ENCODE peak calls at places on chromosomes 3 and 15, in seven cellular contexts. N is GM12891, C is Peyer's patch, R is gastrocnemius medialis, M is A549, T is heart left ventricle, Y is ovary. K is an unnamed sample.

GRCh38 chr3:127385540-127385870 is 97.7 kb upstream of the PRR20G start:
- DNase-seq in N (no peak), C (no peak), R (no peak), M (no peak), T (peak; percentile 35), Y (no peak), K (no peak)

GRCh38 chr15:98689431-98689861 is 41.1 kb downstream of the IGF1R start:
- DNase-seq in N (no peak), C (no peak), R (no peak), M (no peak), T (no peak), Y (no peak), K (no peak)

GRCh38 chr3:197528190-197528589 is 27.6 kb downstream of the BDH1 start:
- DNase-seq in N (no peak), C (no peak), R (no peak), M (no peak), T (no peak), Y (no peak), K (no peak)

GRCh38 chr3:101862453-101863165 is 13.3 kb downstream of the NFKBIZ start:
- DNase-seq in N (no peak), C (no peak), R (no peak), M (no peak), T (no peak), Y (no peak), K (no peak)

GRCh38 chr3:113142476-113142875 is 68.9 kb upstream of the BOC start:
- DNase-seq in N (no peak), C (no peak), R (no peak), M (no peak), T (no peak), Y (no peak), K (no peak)

GRCh38 chr15:63712828-63713520 is 115.8 kb downstream of the FBXL22 start:
- DNase-seq in N (peak; percentile 18), C (no peak), R (no peak), M (no peak), T (no peak), Y (no peak), K (no peak)

GRCh38 chr3:72171946-72172345 is 387.0 kb upstream of the PROK2 start:
- DNase-seq in N (no peak), C (no peak), R (peak; percentile 21), M (no peak), T (no peak), Y (peak; percentile 85), K (no peak)

GRCh38 chr15:99631256-99631655 is 65.5 kb downstream of the MEF2A start:
- DNase-seq in N (no peak), C (no peak), R (no peak), M (no peak), T (no peak), Y (no peak), K (no peak)

GRCh38 chr3:48845170-48845569 is 2.5 kb downstream of the PRKAR2A start:
- DNase-seq in N (no peak), C (no peak), R (no peak), M (no peak), T (no peak), Y (peak; percentile 5), K (no peak)

GRCh38 chr3:49656541-49657112 is 17.5 kb upstream of the APEH start:
- DNase-seq in N (no peak), C (no peak), R (no peak), M (no peak), T (no peak), Y (no peak), K (no peak)

GRCh38 chr3:5729852-5730251 is 542.3 kb downstream of the EDEM1 start:
- DNase-seq in N (no peak), C (no peak), R (no peak), M (no peak), T (no peak), Y (no peak), K (peak; percentile 15)

GRCh38 chr3:138367912-138368311 is 19.5 kb downstream of the MRAS start:
- DNase-seq in N (no peak), C (no peak), R (no peak), M (no peak), T (peak; percentile 71), Y (peak; percentile 68), K (no peak)

GRCh38 chr3:62142280-62142679 is 231.1 kb downstream of the FEZF2 start:
- DNase-seq in N (no peak), C (no peak), R (no peak), M (no peak), T (no peak), Y (no peak), K (no peak)

DNA sequence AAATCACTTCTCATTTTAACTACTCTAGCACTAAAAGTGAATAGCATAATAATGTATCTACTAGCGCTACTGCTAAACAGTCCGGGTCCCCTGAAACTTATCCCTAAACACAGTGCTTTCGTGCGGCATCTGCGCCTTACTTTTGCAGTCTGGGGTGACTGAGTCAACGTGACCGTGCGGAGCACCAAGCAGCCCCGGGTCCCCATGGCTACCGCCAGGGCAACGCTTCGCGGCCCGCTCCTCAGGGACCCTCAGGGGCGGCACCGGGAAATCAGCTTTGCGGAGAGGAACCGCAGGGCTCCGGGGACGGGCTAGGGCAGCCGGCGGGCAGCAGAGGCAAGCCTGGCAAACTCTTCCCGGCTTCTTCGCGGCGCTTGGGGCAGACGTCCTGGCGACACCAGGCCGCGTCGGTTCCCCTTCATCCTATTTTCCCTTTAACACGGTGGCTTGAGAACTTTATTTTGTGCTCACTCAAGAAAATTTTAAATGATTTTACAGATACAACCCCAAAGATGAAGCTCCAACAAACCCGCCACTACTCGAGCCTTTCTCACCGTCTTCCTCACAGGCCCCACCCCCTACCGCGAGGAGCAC is 753 bp upstream of the DIPK2A start:
- DNase-seq in N (peak; percentile 29), C (no peak), R (peak; percentile 28), M (peak; percentile 56), T (peak; percentile 83), Y (peak; percentile 72), K (peak; percentile 79)
- TF ChIP-seq POLR2A in N (no peak), C (no peak), R (no peak), M (no peak), T (no peak), Y (no peak), K (no peak)

GRCh38 chr15:41492597-41493204 is 973 bp upstream of the ITPKA start:
- DNase-seq in N (no peak), C (no peak), R (no peak), M (no peak), T (no peak), Y (no peak), K (no peak)

GRCh38 chr15:41494190-41494921 is 682 bp downstream of the ITPKA start:
- DNase-seq in N (peak; percentile 60), C (peak; percentile 74), R (no peak), M (peak; percentile 17), T (peak; percentile 61), Y (no peak), K (no peak)

GRCh38 chr15:41493902-41494189 is 172 bp downstream of the ITPKA start:
- DNase-seq in N (no peak), C (no peak), R (no peak), M (no peak), T (no peak), Y (no peak), K (no peak)

GRCh38 chr15:41491889-41492288 is 1.8 kb upstream of the ITPKA start:
- DNase-seq in N (no peak), C (no peak), R (no peak), M (no peak), T (no peak), Y (no peak), K (no peak)

GRCh38 chr15:41493205-41493901 is at the start of gene ITPKA:
- DNase-seq in N (peak; percentile 89), C (peak; percentile 97), R (peak; percentile 51), M (peak; percentile 47), T (peak; percentile 86), Y (peak; percentile 72), K (peak; percentile 66)
- TF ChIP-seq POLR2A in N (no peak), C (peak; percentile 59), R (peak; percentile 23), M (no peak), T (no peak), Y (no peak), K (no peak)

GRCh38 chr3:42023380-42023779 is 61.5 kb upstream of the ULK4 start:
- DNase-seq in N (no peak), C (no peak), R (no peak), M (no peak), T (no peak), Y (no peak), K (no peak)

GRCh38 chr3:42028474-42028873 is 62.7 kb upstream of the TRAK1 start:
- DNase-seq in N (no peak), C (no peak), R (no peak), M (no peak), T (no peak), Y (no peak), K (no peak)

GRCh38 chr3:42024578-42025387 is 62.9 kb upstream of the ULK4 start:
- DNase-seq in N (no peak), C (no peak), R (no peak), M (no peak), T (no peak), Y (no peak), K (no peak)

GRCh38 chr3:42022355-42022754 is 60.5 kb upstream of the ULK4 start:
- DNase-seq in N (no peak), C (no peak), R (peak; percentile 87), M (no peak), T (no peak), Y (no peak), K (no peak)

DNA sequence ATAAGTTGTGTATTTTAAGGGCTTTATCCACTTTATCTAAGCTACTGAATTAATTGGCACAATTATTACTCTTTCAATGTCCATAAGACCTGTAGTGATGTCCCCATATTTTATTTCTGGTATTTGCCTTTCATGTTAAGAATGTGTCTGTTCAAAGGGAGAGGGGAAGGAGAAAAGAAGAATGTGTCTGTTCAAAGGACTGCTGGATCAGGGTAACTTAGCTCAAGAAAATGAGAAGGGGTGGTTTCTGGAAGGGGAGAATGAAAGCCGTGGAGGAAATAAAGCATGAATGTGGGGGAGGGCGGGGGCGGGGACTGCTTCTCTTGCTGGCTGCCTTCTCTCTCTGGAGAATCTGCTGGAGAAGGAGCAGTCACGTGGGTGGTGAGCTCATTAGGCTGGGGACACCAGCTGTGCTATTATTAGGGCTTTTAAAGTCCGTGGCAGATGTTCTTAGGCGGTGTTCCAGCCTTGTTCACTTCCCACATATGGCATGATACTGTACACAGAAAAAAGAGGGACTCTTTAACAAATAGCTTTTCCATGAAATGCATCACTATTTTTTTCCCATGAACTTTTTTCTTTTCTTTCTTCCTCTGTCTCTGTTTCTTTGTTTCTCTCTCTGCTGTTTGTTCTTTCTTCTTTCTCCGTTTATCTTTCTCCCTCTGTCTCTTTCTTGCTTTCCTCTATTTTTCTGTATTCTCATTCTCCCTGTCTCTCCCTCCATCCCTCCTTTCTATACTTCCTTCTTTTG is 63.7 kb upstream of the ULK4 start:
- DNase-seq in N (no peak), C (peak; percentile 81), R (peak; percentile 97), M (peak; percentile 54), T (peak; percentile 85), Y (peak; percentile 87), K (peak; percentile 73)
- TF ChIP-seq POLR2A in N (no peak), C (no peak), R (peak; percentile 58), M (no peak), T (no peak), Y (no peak), K (no peak)

GRCh38 chr15:84915011-84915958 is 30.8 kb downstream of the SLC28A1 start:
- DNase-seq in N (peak; percentile 61), C (no peak), R (peak; percentile 94), M (peak; percentile 98), T (peak; percentile 84), Y (peak; percentile 57), K (no peak)
- TF ChIP-seq POLR2A in N (no peak), C (no peak), R (peak; percentile 85), M (peak; percentile 44), T (peak; percentile 65), Y (no peak), K (no peak)

GRCh38 chr15:75923756-75924155 is 20.1 kb downstream of the FBXO22 start:
- DNase-seq in N (no peak), C (no peak), R (no peak), M (no peak), T (no peak), Y (no peak), K (no peak)
- TF ChIP-seq POLR2A in N (no peak), C (no peak), R (no peak), M (no peak), T (no peak), Y (no peak), K (no peak)

K was measured in erythroblast.